ENCODE peak calls at places on chromosomes 2 and 18, in eight cellular contexts. U, Z, F, Y, R, G, H and T are unnamed samples.
A peak's percentile ranks its signal among the peaks of the same experiment; 100 is the strongest.

GRCh38 chr2:48812376-48812775 is 56.9 kb upstream of the LHCGR start:
- DNase-seq in H (no peak), F (no peak), R (no peak), G (no peak), Z (no peak), Y (no peak), U (no peak), T (no peak)

GRCh38 chr2:38213619-38214018 is 137.7 kb upstream of the CYP1B1 start:
- DNase-seq in Z (no peak), H (no peak), Y (no peak), F (no peak), G (no peak), U (no peak), R (no peak), T (no peak)

GRCh38 chr18:54163458-54163857 is 61.0 kb downstream of the MBD2 start:
- DNase-seq in H (no peak), Y (no peak), U (no peak), G (no peak), F (no peak), R (no peak), Z (no peak), T (no peak)

GRCh38 chr18:6249110-6249680 is 165.5 kb downstream of the L3MBTL4 start:
- DNase-seq in F (no peak), Z (no peak), Y (no peak), R (no peak), G (no peak), U (peak; percentile 80), H (no peak), T (no peak)

GRCh38 chr2:231786177-231786916 is at the start of gene COPS7B:
- DNase-seq in Y (peak; percentile 82), R (peak; percentile 67), F (peak; percentile 71), H (peak; percentile 85), U (peak; percentile 92), G (peak; percentile 96), Z (peak; percentile 77), T (peak; percentile 66)

GRCh38 chr2:173884403-173884802 is 80.8 kb downstream of the SP3 start:
- DNase-seq in U (peak; percentile 52), F (peak; percentile 58), R (peak; percentile 49), Z (peak; percentile 54), H (no peak), G (no peak), Y (peak; percentile 41), T (no peak)

GRCh38 chr18:57446322-57446721 is 11.1 kb downstream of the ONECUT2 start:
- DNase-seq in G (no peak), U (peak; percentile 48), Y (peak; percentile 52), F (peak; percentile 52), H (peak; percentile 38), Z (no peak), R (no peak), T (no peak)

GRCh38 chr2:152186257-152186656 is 10.7 kb upstream of the STAM2 start:
- DNase-seq in Y (no peak), H (no peak), R (no peak), Z (no peak), U (no peak), G (no peak), F (no peak), T (no peak)

GRCh38 chr2:135573620-135574019 is 42.3 kb downstream of the R3HDM1 start:
- DNase-seq in R (no peak), G (no peak), U (no peak), F (no peak), Y (no peak), H (no peak), Z (no peak), T (no peak)

GRCh38 chr18:22318745-22319407 is 98.8 kb downstream of the CTAGE1 start:
- DNase-seq in H (no peak), G (no peak), F (no peak), U (no peak), Z (peak; percentile 77), R (no peak), Y (no peak), T (no peak)

GRCh38 chr2:15557947-15558346 is 3.2 kb downstream of the NBAS start:
- DNase-seq in Z (no peak), R (no peak), H (no peak), U (no peak), F (peak; percentile 12), Y (no peak), G (no peak), T (no peak)

GRCh38 chr2:67564626-67565025 is 167.5 kb downstream of the ETAA1 start:
- DNase-seq in Y (no peak), H (no peak), Z (no peak), U (no peak), R (no peak), F (no peak), G (no peak), T (no peak)

GRCh38 chr18:10543277-10543676 is 17.4 kb downstream of the NAPG start:
- DNase-seq in H (no peak), Z (peak; percentile 69), G (no peak), F (no peak), U (no peak), Y (no peak), R (no peak), T (no peak)

GRCh38 chr2:227864161-227864756 is 7.2 kb upstream of the DAW1 start:
- DNase-seq in G (no peak), U (no peak), H (no peak), R (no peak), Y (no peak), Z (peak; percentile 95), F (no peak), T (no peak)

GRCh38 chr2:206614825-206615224 is 27.5 kb upstream of the FAM237A start:
- DNase-seq in F (no peak), U (no peak), H (no peak), Y (no peak), R (no peak), G (no peak), Z (no peak), T (no peak)

GRCh38 chr2:238915196-238915595 is 67.3 kb downstream of the TWIST2 start:
- DNase-seq in H (no peak), Y (no peak), R (no peak), G (peak; percentile 83), U (no peak), F (no peak), Z (no peak), T (no peak)

GRCh38 chr2:113324684-113325160 is 46.0 kb upstream of the PAX8 start:
- DNase-seq in Y (peak; percentile 61), F (peak; percentile 57), H (peak; percentile 64), Z (peak; percentile 61), U (no peak), G (peak; percentile 91), R (peak; percentile 46), T (peak; percentile 10)

GRCh38 chr2:24418166-24418843 is 58.0 kb upstream of the ITSN2 start:
- DNase-seq in F (peak; percentile 20), R (no peak), U (no peak), G (peak; percentile 3), Z (no peak), H (no peak), Y (no peak), T (no peak)

GRCh38 chr2:203918839-203919238 is 17.7 kb upstream of the ICOS start:
- DNase-seq in Z (no peak), F (no peak), R (no peak), Y (no peak), H (no peak), U (no peak), G (no peak), T (no peak)

GRCh38 chr2:131062066-131062465 is 31.2 kb downstream of the FAM168B start:
- DNase-seq in G (no peak), Z (no peak), F (no peak), Y (no peak), H (no peak), R (no peak), U (no peak), T (no peak)

GRCh38 chr2:223772363-223772762 is 65.0 kb downstream of the AP1S3 start:
- DNase-seq in H (no peak), Y (no peak), Z (no peak), U (no peak), R (no peak), G (no peak), F (no peak), T (no peak)

GRCh38 chr2:727071-727470 is 49.9 kb upstream of the TMEM18 start:
- DNase-seq in Z (no peak), R (no peak), U (peak; percentile 61), H (no peak), G (no peak), Y (peak; percentile 6), F (no peak), T (no peak)